ENCODE peak calls at places on chromosomes 6 and 20, in nine cellular contexts. O is midbrain; T is T-helper 22 cell; E is breast epithelium; F is NCI-H1417; V is tibial artery; C is effector memory CD4-positive, alpha-beta T cell; W is GM23338; A is ovary. G is an unnamed sample.

GRCh38 chr20:38270869-38271608 is 10.5 kb upstream of the KIAA1755 start:
- DNase-seq in O (no peak), T (no peak), E (no peak), F (no peak), V (peak), C (no peak), W (no peak), A (peak), G (no peak)

GRCh38 chr6:150417899-150418824 is 49.4 kb downstream of the IYD start:
- DNase-seq in O (peak), T (no peak), E (no peak), F (peak), V (no peak), C (no peak), W (peak), A (no peak), G (no peak)

GRCh38 chr6:158934157-158934556 is 65.8 kb downstream of the RSPH3 start:
- DNase-seq in O (no peak), T (no peak), E (no peak), F (no peak), V (no peak), C (no peak), W (no peak), A (no peak), G (no peak)

GRCh38 chr6:122692175-122692598 is 82.0 kb downstream of the PKIB start:
- DNase-seq in O (no peak), T (no peak), E (peak), F (no peak), V (no peak), C (no peak), W (peak), A (no peak), G (no peak)

GRCh38 chr20:58003525-58003924 is 224.9 kb downstream of the ANKRD60 start:
- DNase-seq in O (no peak), T (no peak), E (no peak), F (no peak), V (peak), C (no peak), W (no peak), A (no peak), G (no peak)

GRCh38 chr6:107629545-107630147 is 139.7 kb downstream of the SOBP start:
- DNase-seq in O (no peak), T (no peak), E (no peak), F (peak), V (no peak), C (no peak), W (no peak), A (no peak), G (no peak)

GRCh38 chr20:31515775-31516107 is 1.5 kb downstream of the HM13 start:
- DNase-seq in O (no peak), T (no peak), E (no peak), F (no peak), V (no peak), C (no peak), W (peak), A (no peak), G (no peak)

GRCh38 chr6:95091823-95092436 is 485.4 kb upstream of the MANEA start:
- DNase-seq in O (peak), T (no peak), E (no peak), F (peak), V (no peak), C (no peak), W (peak), A (no peak), G (no peak)

GRCh38 chr20:51893723-51894122 is 91.4 kb upstream of the SALL4 start:
- DNase-seq in O (no peak), T (no peak), E (no peak), F (no peak), V (no peak), C (no peak), W (no peak), A (no peak), G (no peak)

GRCh38 chr6:436308-437041 is 44.9 kb downstream of the IRF4 start:
- DNase-seq in O (no peak), T (no peak), E (no peak), F (no peak), V (no peak), C (no peak), W (no peak), A (no peak), G (no peak)

GRCh38 chr20:1417790-1418189 is 24.9 kb upstream of the FKBP1A start:
- DNase-seq in O (no peak), T (no peak), E (no peak), F (no peak), V (no peak), C (no peak), W (no peak), A (no peak), G (no peak)

GRCh38 chr6:7732219-7732618 is 6.3 kb downstream of the BMP6 start:
- DNase-seq in O (no peak), T (no peak), E (no peak), F (no peak), V (no peak), C (no peak), W (peak), A (no peak), G (no peak)

GRCh38 chr6:40907198-40907701 is 131.8 kb downstream of the UNC5CL start:
- DNase-seq in O (no peak), T (no peak), E (peak), F (peak), V (no peak), C (no peak), W (peak), A (no peak), G (no peak)

GRCh38 chr6:156699017-156699421 is 78.2 kb upstream of the ARID1B start:
- DNase-seq in O (no peak), T (no peak), E (no peak), F (no peak), V (no peak), C (no peak), W (no peak), A (no peak), G (no peak)

GRCh38 chr20:478010-478948 is 15.9 kb upstream of the TBC1D20 start:
- DNase-seq in O (no peak), T (no peak), E (no peak), F (no peak), V (no peak), C (no peak), W (no peak), A (no peak), G (no peak)

GRCh38 chr6:138226701-138227315 is 8.5 kb upstream of the PBOV1 start:
- DNase-seq in O (no peak), T (no peak), E (no peak), F (no peak), V (no peak), C (no peak), W (no peak), A (no peak), G (no peak)

GRCh38 chr20:51624157-51624731 is 81.7 kb upstream of the NFATC2 start:
- DNase-seq in O (no peak), T (peak), E (no peak), F (peak), V (no peak), C (peak), W (peak), A (no peak), G (no peak)

GRCh38 chr6:83226517-83226916 is 33.4 kb downstream of the RWDD2A start:
- DNase-seq in O (no peak), T (no peak), E (no peak), F (no peak), V (no peak), C (no peak), W (no peak), A (no peak), G (no peak)

GRCh38 chr6:130965657-130966056 is 97.4 kb downstream of the EPB41L2 start:
- DNase-seq in O (no peak), T (no peak), E (no peak), F (no peak), V (no peak), C (no peak), W (no peak), A (no peak), G (no peak)

GRCh38 chr20:9699181-9699580 is 139.7 kb downstream of the PAK5 start:
- DNase-seq in O (no peak), T (no peak), E (no peak), F (no peak), V (no peak), C (no peak), W (no peak), A (no peak), G (no peak)

GRCh38 chr6:50791900-50792508 is 26.7 kb upstream of the TFAP2B start:
- DNase-seq in O (peak), T (no peak), E (no peak), F (peak), V (no peak), C (no peak), W (peak), A (no peak), G (no peak)

GRCh38 chr6:90859612-90860011 is 272.7 kb upstream of the MAP3K7 start:
- DNase-seq in O (no peak), T (no peak), E (no peak), F (no peak), V (no peak), C (no peak), W (peak), A (no peak), G (no peak)

GRCh38 chr6:108633436-108633835 is 72.7 kb downstream of the FOXO3 start:
- DNase-seq in O (peak), T (no peak), E (no peak), F (no peak), V (no peak), C (no peak), W (no peak), A (no peak), G (no peak)

GRCh38 chr6:4085329-4085695 is 6.4 kb upstream of the FAM217A start:
- DNase-seq in O (no peak), T (no peak), E (no peak), F (no peak), V (no peak), C (no peak), W (no peak), A (no peak), G (no peak)

GRCh38 chr20:35592339-35592960 is 23.2 kb upstream of the SPAG4 start:
- DNase-seq in O (peak), T (no peak), E (no peak), F (peak), V (peak), C (no peak), W (no peak), A (no peak), G (no peak)

GRCh38 chr6:150076196-150076893 is 7.4 kb upstream of the ULBP3 start:
- DNase-seq in O (peak), T (no peak), E (no peak), F (no peak), V (no peak), C (no peak), W (peak), A (no peak), G (no peak)

GRCh38 chr20:41029150-41029872 is 689 bp downstream of the TOP1 start:
- DNase-seq in O (no peak), T (peak), E (no peak), F (no peak), V (peak), C (no peak), W (peak), A (peak), G (no peak)

GRCh38 chr6:67880939-67881705 is 754.0 kb upstream of the ADGRB3 start:
- DNase-seq in O (no peak), T (no peak), E (no peak), F (no peak), V (no peak), C (no peak), W (no peak), A (no peak), G (no peak)

GRCh38 chr6:24981385-24981758 is 45.6 kb upstream of the RIPOR2 start:
- DNase-seq in O (no peak), T (no peak), E (no peak), F (no peak), V (no peak), C (no peak), W (peak), A (no peak), G (no peak)

GRCh38 chr6:9346923-9347322 is 911.6 kb upstream of the SLC35B3 start:
- DNase-seq in O (no peak), T (no peak), E (no peak), F (no peak), V (no peak), C (no peak), W (peak), A (no peak), G (no peak)

GRCh38 chr6:18477301-18477941 is 90.3 kb downstream of the RNF144B start:
- DNase-seq in O (peak), T (no peak), E (no peak), F (peak), V (no peak), C (no peak), W (no peak), A (no peak), G (no peak)

GRCh38 chr20:12394786-12395185 is 477.1 kb downstream of the BTBD3 start:
- DNase-seq in O (no peak), T (no peak), E (no peak), F (no peak), V (no peak), C (no peak), W (peak), A (no peak), G (no peak)